ENCODE peak calls at places on chromosomes 12 and 14, in nine cellular contexts. R, V, G, M, X, P, W, F and J are unnamed samples.

GRCh38 chr12:53844989-53845836 is 93.4 kb upstream of the HOXC13 start:
- DNase-seq in R (no peak), V (no peak), G (peak; percentile 97), M (peak; percentile 72), X (no peak), P (no peak), W (no peak), F (no peak), J (no peak)

GRCh38 chr14:51701956-51702355 is 50.2 kb downstream of the FRMD6 start:
- DNase-seq in R (no peak), V (no peak), G (no peak), M (no peak), X (no peak), P (no peak), W (no peak), F (no peak), J (no peak)

GRCh38 chr12:26135010-26135420 is 10.2 kb upstream of the BHLHE41 start:
- DNase-seq in R (peak; percentile 60), V (no peak), G (peak; percentile 31), M (no peak), X (peak; percentile 49), P (no peak), W (no peak), F (no peak), J (no peak)

GRCh38 chr12:8681129-8681902 is 16.5 kb upstream of the RIMKLB start:
- DNase-seq in R (no peak), V (no peak), G (no peak), M (peak; percentile 52), X (no peak), P (no peak), W (no peak), F (no peak), J (peak; percentile 74)

GRCh38 chr14:73764881-73765280 is 50.7 kb upstream of the PNMA1 start:
- DNase-seq in R (peak; percentile 83), V (no peak), G (no peak), M (no peak), X (no peak), P (no peak), W (no peak), F (peak; percentile 81), J (peak; percentile 81)

GRCh38 chr14:83556065-83556464 is 1973.9 kb upstream of the FLRT2 start:
- DNase-seq in R (no peak), V (no peak), G (no peak), M (no peak), X (no peak), P (no peak), W (no peak), F (no peak), J (no peak)

GRCh38 chr14:21084988-21085853 is 13.2 kb downstream of the ZNF219 start:
- DNase-seq in R (peak; percentile 63), V (no peak), G (peak; percentile 20), M (no peak), X (no peak), P (no peak), W (no peak), F (peak; percentile 67), J (no peak)

GRCh38 chr12:69266045-69266635 is 26.8 kb downstream of the CPSF6 start:
- DNase-seq in R (no peak), V (no peak), G (peak; percentile 70), M (no peak), X (no peak), P (no peak), W (no peak), F (no peak), J (no peak)

GRCh38 chr14:49173765-49174373 is 412.3 kb downstream of the RPS29 start:
- DNase-seq in R (peak; percentile 61), V (no peak), G (peak; percentile 88), M (peak; percentile 77), X (no peak), P (no peak), W (no peak), F (no peak), J (no peak)

GRCh38 chr12:17918013-17918412 is 172.0 kb downstream of the RERGL start:
- DNase-seq in R (no peak), V (no peak), G (peak; percentile 77), M (no peak), X (no peak), P (no peak), W (no peak), F (no peak), J (no peak)

GRCh38 chr12:96234591-96235496 is 40.7 kb downstream of the ELK3 start:
- DNase-seq in R (no peak), V (no peak), G (no peak), M (no peak), X (peak; percentile 39), P (no peak), W (no peak), F (no peak), J (no peak)

GRCh38 chr12:39872425-39872824 is 233.5 kb downstream of the SLC2A13 start:
- DNase-seq in R (no peak), V (no peak), G (no peak), M (no peak), X (no peak), P (no peak), W (no peak), F (no peak), J (no peak)

GRCh38 chr12:11307143-11307542 is 3.1 kb downstream of the PRB4 start:
- DNase-seq in R (no peak), V (no peak), G (peak; percentile 63), M (no peak), X (no peak), P (no peak), W (no peak), F (no peak), J (no peak)

GRCh38 chr14:68893566-68893965 is 85.5 kb downstream of the ACTN1 start:
- DNase-seq in R (no peak), V (no peak), G (no peak), M (no peak), X (no peak), P (no peak), W (no peak), F (no peak), J (no peak)

GRCh38 chr14:95953111-95953724 is 76.6 kb downstream of the TUNAR start:
- DNase-seq in R (no peak), V (no peak), G (no peak), M (no peak), X (no peak), P (no peak), W (no peak), F (no peak), J (no peak)

GRCh38 chr14:67405771-67406170 is 6.2 kb downstream of the PLEK2 start:
- DNase-seq in R (no peak), V (no peak), G (no peak), M (no peak), X (no peak), P (no peak), W (no peak), F (no peak), J (no peak)

GRCh38 chr12:132608231-132609171 is 1.9 kb downstream of the LRCOL1 start:
- DNase-seq in R (no peak), V (no peak), G (no peak), M (no peak), X (no peak), P (no peak), W (no peak), F (no peak), J (no peak)

GRCh38 chr14:106843376-106843775 is 1317.0 kb downstream of the TMEM121 start:
- DNase-seq in R (no peak), V (no peak), G (no peak), M (no peak), X (no peak), P (no peak), W (no peak), F (no peak), J (no peak)

DNA sequence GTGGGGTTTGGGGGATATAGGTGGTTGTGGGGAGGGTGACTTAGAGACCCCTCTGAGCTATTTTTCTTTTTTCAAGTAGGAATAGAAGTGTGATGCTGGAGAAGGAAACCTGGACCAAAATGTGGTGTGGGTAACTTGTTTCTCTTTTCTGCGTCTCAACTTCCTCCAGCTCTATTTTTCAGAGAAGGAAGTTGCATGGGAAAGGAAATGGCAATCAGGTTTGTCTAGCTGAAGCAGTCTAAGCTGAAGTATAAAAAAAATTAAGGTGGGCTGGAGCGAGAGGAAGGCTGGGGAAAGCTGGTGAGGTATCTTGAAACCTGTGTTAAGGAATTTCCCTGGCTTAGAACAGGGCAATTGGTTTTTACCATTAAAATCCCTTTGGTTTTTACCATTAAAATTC is 34.2 kb upstream of the NINJ2 start:
- DNase-seq in R (no peak), V (no peak), G (no peak), M (no peak), X (no peak), P (no peak), W (no peak), F (no peak), J (no peak)
- H3K9me3 ChIP-seq in R (peaks cover 24% of the 10 kb centered on the region), V (peaks cover 12% of the 10 kb centered on the region), G (no peaks in the 10 kb centered on the region), M (peaks cover 23% of the 10 kb centered on the region), X (no peaks in the 10 kb centered on the region), P (no peaks in the 10 kb centered on the region), W (no peaks in the 10 kb centered on the region), F (peaks cover 6% of the 10 kb centered on the region), J (peaks cover 19% of the 10 kb centered on the region)

GRCh38 chr12:34357791-34358190 is 335.5 kb downstream of the ALG10 start:
- DNase-seq in R (no peak), V (no peak), G (no peak), M (no peak), X (no peak), P (no peak), W (no peak), F (no peak), J (no peak)
- H3K9me3 ChIP-seq in R (peaks cover 100% of the 10 kb centered on the region), V (peaks cover 16% of the 10 kb centered on the region), G (no peaks in the 10 kb centered on the region), M (no peaks in the 10 kb centered on the region), X (peaks cover 12% of the 10 kb centered on the region), P (no peaks in the 10 kb centered on the region), W (no peaks in the 10 kb centered on the region), F (no peaks in the 10 kb centered on the region), J (peaks cover 17% of the 10 kb centered on the region)

GRCh38 chr12:126551882-126552281 is 1486.6 kb downstream of the AACS start:
- DNase-seq in R (no peak), V (no peak), G (no peak), M (no peak), X (no peak), P (no peak), W (no peak), F (no peak), J (no peak)
- H3K9me3 ChIP-seq in R (peaks cover 15% of the 10 kb centered on the region), V (no peaks in the 10 kb centered on the region), G (peaks cover 12% of the 10 kb centered on the region), M (no peaks in the 10 kb centered on the region), X (no peaks in the 10 kb centered on the region), P (no peaks in the 10 kb centered on the region), W (no peaks in the 10 kb centered on the region), F (no peaks in the 10 kb centered on the region), J (no peaks in the 10 kb centered on the region)

GRCh38 chr12:31849090-31849687 is 110.0 kb upstream of the RESF1 start:
- DNase-seq in R (no peak), V (no peak), G (peak; percentile 47), M (peak; percentile 67), X (no peak), P (no peak), W (no peak), F (no peak), J (no peak)

GRCh38 chr12:31845613-31846321 is 113.4 kb upstream of the RESF1 start:
- DNase-seq in R (no peak), V (no peak), G (no peak), M (peak; percentile 36), X (no peak), P (no peak), W (no peak), F (no peak), J (no peak)

GRCh38 chr12:31850268-31850667 is 108.9 kb upstream of the RESF1 start:
- DNase-seq in R (no peak), V (no peak), G (no peak), M (no peak), X (no peak), P (no peak), W (no peak), F (no peak), J (no peak)

GRCh38 chr12:31843399-31844095 is 114.7 kb upstream of the AMN1 start:
- DNase-seq in R (no peak), V (no peak), G (no peak), M (no peak), X (no peak), P (no peak), W (no peak), F (no peak), J (no peak)

GRCh38 chr12:31846405-31846804 is 112.8 kb upstream of the RESF1 start:
- DNase-seq in R (no peak), V (no peak), G (no peak), M (no peak), X (no peak), P (no peak), W (no peak), F (no peak), J (no peak)
- H3K9me3 ChIP-seq in R (peaks cover 38% of the 10 kb centered on the region), V (no peaks in the 10 kb centered on the region), G (peaks cover 20% of the 10 kb centered on the region), M (peaks cover 33% of the 10 kb centered on the region), X (peaks cover 3% of the 10 kb centered on the region), P (peaks cover 9% of the 10 kb centered on the region), W (no peaks in the 10 kb centered on the region), F (peaks cover 17% of the 10 kb centered on the region), J (peaks cover 7% of the 10 kb centered on the region)